ENCODE peak calls at places on chromosome 16, in seven cellular contexts. V, X, F, A, Z, M and C are unnamed samples.

GRCh38 chr16:29857133-29857760 is 5.8 kb downstream of the CDIPT start:
- DNase-seq in A (peak; percentile 46), X (no peak), F (peak; percentile 90), Z (no peak), V (no peak), M (no peak), C (peak; percentile 13)

GRCh38 chr16:49835116-49835880 is 20.6 kb downstream of the ZNF423 start:
- DNase-seq in V (peak; percentile 30), M (no peak), Z (no peak), A (no peak), F (no peak), X (peak; percentile 78), C (no peak)

GRCh38 chr16:89006036-89006752 is 29.2 kb upstream of the CBFA2T3 start:
- DNase-seq in V (no peak), A (no peak), M (no peak), F (no peak), X (no peak), Z (no peak), C (no peak)

GRCh38 chr16:7303677-7304200 is 28.9 kb upstream of the RBFOX1 start:
- DNase-seq in Z (no peak), F (no peak), M (no peak), A (no peak), X (no peak), V (no peak), C (no peak)

GRCh38 chr16:3971261-3971660 is 90.7 kb upstream of the CREBBP start:
- DNase-seq in Z (peak; percentile 44), V (no peak), M (no peak), F (peak; percentile 83), X (no peak), A (peak; percentile 98), C (peak; percentile 80)

GRCh38 chr16:3459401-3460090 is 16.1 kb downstream of the NAA60 start:
- DNase-seq in Z (no peak), A (peak; percentile 29), V (no peak), X (peak; percentile 5), M (no peak), F (peak; percentile 50), C (no peak)

GRCh38 chr16:49830873-49831272 is 25.0 kb downstream of the ZNF423 start:
- DNase-seq in X (no peak), Z (no peak), M (no peak), A (no peak), V (no peak), F (no peak), C (no peak)

GRCh38 chr16:89363621-89364393 is 126.6 kb downstream of the ANKRD11 start:
- DNase-seq in X (no peak), A (peak; percentile 86), Z (peak; percentile 88), M (peak; percentile 65), V (no peak), F (peak; percentile 73), C (peak; percentile 81)

GRCh38 chr16:81661082-81661481 is 118.0 kb upstream of the PLCG2 start:
- DNase-seq in F (no peak), M (no peak), X (no peak), V (no peak), Z (peak; percentile 44), A (no peak), C (no peak)

GRCh38 chr16:12901597-12902436 is at the start of gene SHISA9:
- DNase-seq in M (no peak), V (no peak), A (no peak), Z (no peak), X (no peak), F (peak; percentile 57), C (no peak)
- H3K4me3 ChIP-seq in M (peak within 1 kb of the TSS; percentile 32), V (peak within 1 kb of the TSS; percentile 9), A (no peak within 1 kb of the TSS), Z (no peak within 1 kb of the TSS), X (no peak within 1 kb of the TSS), F (no peak within 1 kb of the TSS), C (no peak within 1 kb of the TSS)

GRCh38 chr16:53721017-53721416 is 17.1 kb downstream of the FTO start:
- DNase-seq in F (no peak), M (no peak), V (no peak), Z (no peak), X (no peak), A (no peak), C (no peak)

GRCh38 chr16:53712065-53712464 is 8.1 kb downstream of the FTO start:
- DNase-seq in V (no peak), M (no peak), Z (no peak), A (no peak), F (no peak), X (no peak), C (no peak)

GRCh38 chr16:53713403-53714013 is 9.6 kb downstream of the FTO start:
- DNase-seq in A (no peak), M (no peak), V (no peak), X (no peak), Z (no peak), F (no peak), C (peak; percentile 40)

GRCh38 chr16:53714080-53715050 is 10.4 kb downstream of the FTO start:
- DNase-seq in F (peak; percentile 38), V (no peak), M (no peak), X (no peak), A (no peak), Z (no peak), C (peak; percentile 56)

GRCh38 chr16:53717577-53717976 is 13.6 kb downstream of the FTO start:
- DNase-seq in V (no peak), Z (no peak), M (no peak), F (no peak), A (no peak), X (no peak), C (no peak)
- TF ChIP-seq CTCF in V (no peak), Z (no peak), M (no peak), F (no peak), A (no peak), X (no peak), C (no peak)

DNA sequence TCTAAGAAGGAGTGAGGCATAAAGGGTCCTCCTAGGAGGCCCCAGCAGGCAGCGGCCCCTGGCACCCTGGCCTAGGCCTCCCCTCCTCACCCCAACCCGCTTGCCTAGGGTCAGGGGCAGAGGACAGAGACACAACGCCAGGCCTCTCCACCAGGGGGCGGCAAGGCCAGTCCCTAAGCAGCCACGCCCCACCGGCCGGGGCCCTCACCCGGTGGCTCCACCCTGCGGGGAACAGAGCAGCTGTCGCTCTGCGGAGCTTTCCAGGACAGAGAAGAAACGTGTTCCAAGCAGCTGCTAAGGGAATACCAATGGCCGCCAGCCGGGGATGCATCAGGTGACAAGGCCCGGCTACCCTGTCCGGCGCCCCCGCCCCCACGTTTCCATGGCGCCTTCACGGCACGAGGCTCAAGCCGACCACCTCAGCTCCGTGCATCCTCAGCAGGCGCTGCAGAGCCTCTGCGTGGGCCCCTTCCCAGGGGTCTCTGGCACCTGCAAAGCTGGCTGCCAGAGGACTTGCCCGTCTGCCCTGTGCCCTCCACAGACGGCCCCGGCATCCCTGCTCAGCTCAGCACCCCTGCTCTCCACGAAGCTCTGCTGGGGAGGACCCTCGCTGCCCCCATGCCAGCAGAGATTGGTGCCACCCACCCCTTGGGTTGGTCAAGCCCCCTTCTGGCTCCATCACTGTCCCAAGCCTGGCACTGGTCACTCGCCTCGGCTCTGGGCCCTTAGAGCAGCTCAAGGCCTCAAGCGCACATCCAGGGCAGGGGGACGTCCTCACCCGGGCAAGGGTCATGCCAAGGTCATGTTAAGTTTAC is 5.6 kb downstream of the ZNF598 start:
- DNase-seq in A (peak; percentile 81), X (peak; percentile 78), V (peak; percentile 90), F (peak; percentile 93), Z (peak; percentile 86), M (peak; percentile 87), C (peak; percentile 84)
- H3K4me3 ChIP-seq in A (no peak overlapping the region), X (no peak overlapping the region), V (no peak overlapping the region), F (no peak overlapping the region), Z (no peak overlapping the region), M (no peak overlapping the region), C (no peak overlapping the region)

GRCh38 chr16:11392041-11392581 is 46.9 kb downstream of the RMI2 start:
- DNase-seq in V (no peak), X (no peak), A (no peak), F (no peak), Z (no peak), M (no peak), C (no peak)
- TF ChIP-seq CTCF in V (no peak), X (no peak), A (no peak), F (no peak), Z (no peak), M (no peak), C (no peak)

GRCh38 chr16:82761858-82762257 is 135.1 kb downstream of the CDH13 start:
- DNase-seq in A (peak; percentile 38), V (no peak), M (no peak), Z (no peak), F (no peak), X (no peak), C (peak; percentile 48)
- H3K4me3 ChIP-seq in A (no peak overlapping the region), V (no peak overlapping the region), M (no peak overlapping the region), Z (no peak overlapping the region), F (no peak overlapping the region), X (peak overlapping the region; percentile 2), C (peak overlapping the region; percentile 27)

GRCh38 chr16:65124596-65124995 is 2.7 kb upstream of the CDH11 start:
- DNase-seq in X (no peak), F (no peak), V (no peak), M (no peak), Z (no peak), A (no peak), C (no peak)

GRCh38 chr16:65122974-65123845 is 1.3 kb upstream of the CDH11 start:
- DNase-seq in F (peak; percentile 86), A (peak; percentile 63), Z (peak; percentile 44), M (no peak), X (peak; percentile 91), V (peak; percentile 70), C (peak; percentile 64)

GRCh38 chr16:65122724-65122973 is 786 bp upstream of the CDH11 start:
- DNase-seq in F (no peak), Z (no peak), X (no peak), V (no peak), A (no peak), M (no peak), C (no peak)

GRCh38 chr16:65125322-65125721 is 3.5 kb upstream of the CDH11 start:
- DNase-seq in X (no peak), Z (no peak), V (no peak), M (no peak), A (peak; percentile 30), F (no peak), C (no peak)

GRCh38 chr16:65123846-65124513 is 2.1 kb upstream of the CDH11 start:
- DNase-seq in V (no peak), A (peak; percentile 19), F (no peak), X (no peak), M (no peak), Z (no peak), C (no peak)
- TF ChIP-seq CTCF in V (no peak), A (no peak), F (no peak), X (no peak), M (no peak), Z (no peak), C (no peak)

GRCh38 chr16:55503726-55504553 is 4.9 kb upstream of the LPCAT2 start:
- DNase-seq in V (no peak), F (no peak), M (no peak), X (no peak), Z (no peak), A (no peak), C (no peak)
- H3K4me3 ChIP-seq in V (no peak overlapping the region), F (no peak overlapping the region), M (no peak overlapping the region), X (no peak overlapping the region), Z (no peak overlapping the region), A (no peak overlapping the region), C (no peak overlapping the region)